ENCODE peak calls at places on chromosomes 3 and 15, in seven cellular contexts. Q is SK-N-MC, M is foreskin fibroblast, V is left ventricle myocardium inferior, H is dorsolateral prefrontal cortex, P is epithelial cell of proximal tubule, B is mucosa of descending colon. J is an unnamed sample.

GRCh38 chr3:25428950-25429349 is 887 bp downstream of the RARB start:
- DNase-seq in Q (no peak), M (no peak), V (no peak), H (no peak), P (no peak), B (no peak), J (no peak)

GRCh38 chr3:155308831-155309230 is 15.3 kb upstream of the STRIT1 start:
- DNase-seq in Q (no peak), M (peak; percentile 78), V (no peak), H (no peak), P (no peak), B (no peak), J (no peak)

GRCh38 chr3:57130426-57131209 is 34.5 kb downstream of the IL17RD start:
- DNase-seq in Q (no peak), M (peak; percentile 68), V (peak; percentile 32), H (no peak), P (no peak), B (no peak), J (no peak)

GRCh38 chr15:25844981-25845680 is 18.0 kb downstream of the ATP10A start:
- DNase-seq in Q (no peak), M (no peak), V (no peak), H (no peak), P (no peak), B (no peak), J (no peak)

GRCh38 chr3:81888822-81889557 is 127.5 kb upstream of the GBE1 start:
- DNase-seq in Q (no peak), M (peak; percentile 50), V (no peak), H (no peak), P (no peak), B (no peak), J (peak; percentile 37)

GRCh38 chr15:62672268-62672667 is 370.3 kb upstream of the TPM1 start:
- DNase-seq in Q (no peak), M (peak; percentile 86), V (no peak), H (no peak), P (no peak), B (no peak), J (peak; percentile 5)

GRCh38 chr3:151926956-151927355 is 53.5 kb downstream of the SUCNR1 start:
- DNase-seq in Q (no peak), M (peak; percentile 86), V (no peak), H (no peak), P (peak; percentile 44), B (no peak), J (peak; percentile 36)

GRCh38 chr15:43244092-43244491 is 22.6 kb downstream of the TGM5 start:
- DNase-seq in Q (no peak), M (no peak), V (no peak), H (no peak), P (no peak), B (no peak), J (no peak)

GRCh38 chr15:90296996-90297395 is 31.5 kb downstream of the NGRN start:
- DNase-seq in Q (no peak), M (no peak), V (no peak), H (no peak), P (no peak), B (no peak), J (no peak)

GRCh38 chr15:27514526-27514925 is 543.5 kb downstream of the GABRG3 start:
- DNase-seq in Q (no peak), M (peak; percentile 1), V (no peak), H (no peak), P (no peak), B (no peak), J (no peak)

GRCh38 chr3:39234705-39235104 is 42.3 kb upstream of the XIRP1 start:
- DNase-seq in Q (no peak), M (no peak), V (no peak), H (no peak), P (no peak), B (no peak), J (no peak)

GRCh38 chr3:151787626-151788025 is 26.3 kb upstream of the AADAC start:
- DNase-seq in Q (no peak), M (peak; percentile 61), V (no peak), H (no peak), P (no peak), B (no peak), J (no peak)

GRCh38 chr3:50264964-50265485 is 3.9 kb upstream of the SEMA3B start:
- DNase-seq in Q (no peak), M (no peak), V (no peak), H (no peak), P (no peak), B (no peak), J (no peak)

GRCh38 chr3:42581400-42581708 is 413 bp downstream of the SEC22C start:
- DNase-seq in Q (no peak), M (no peak), V (no peak), H (no peak), P (no peak), B (no peak), J (no peak)

GRCh38 chr3:184570501-184570900 is 8.9 kb downstream of the EPHB3 start:
- DNase-seq in Q (no peak), M (no peak), V (no peak), H (no peak), P (no peak), B (peak; percentile 28), J (no peak)

DNA sequence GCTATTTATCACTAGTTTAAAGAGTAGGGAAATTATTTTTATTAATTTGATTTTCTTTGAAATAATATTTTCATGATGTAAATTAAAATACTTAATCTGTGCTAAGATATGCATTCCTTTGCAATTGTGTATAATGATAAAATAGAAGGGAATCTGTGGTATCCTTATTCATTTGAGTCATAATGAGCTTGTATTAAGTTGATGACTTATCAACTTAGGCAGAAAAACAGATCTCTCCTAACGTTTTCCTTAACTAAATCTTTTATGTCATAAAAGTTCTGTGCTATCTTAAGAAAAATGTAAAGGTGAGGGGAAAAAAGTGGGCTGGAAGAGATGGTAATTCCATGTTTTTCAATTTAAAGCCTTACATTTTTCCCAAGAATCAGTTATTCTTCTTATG is 1.9 kb downstream of the FGF7 start:
- DNase-seq in Q (no peak), M (no peak), V (no peak), H (no peak), P (no peak), B (no peak), J (no peak)
- H3K4me3 ChIP-seq in Q (no peak overlapping the region), M (peak overlapping the region; percentile 46), V (peak overlapping the region; percentile 67), H (no peak overlapping the region), P (no peak overlapping the region), B (no peak overlapping the region), J (peak overlapping the region; percentile 43)

GRCh38 chr3:106029941-106030619 is 161.3 kb upstream of the CBLB start:
- DNase-seq in Q (no peak), M (no peak), V (no peak), H (no peak), P (no peak), B (no peak), J (no peak)
- H3K4me3 ChIP-seq in Q (no peak overlapping the region), M (no peak overlapping the region), V (no peak overlapping the region), H (no peak overlapping the region), P (no peak overlapping the region), B (no peak overlapping the region), J (no peak overlapping the region)

DNA sequence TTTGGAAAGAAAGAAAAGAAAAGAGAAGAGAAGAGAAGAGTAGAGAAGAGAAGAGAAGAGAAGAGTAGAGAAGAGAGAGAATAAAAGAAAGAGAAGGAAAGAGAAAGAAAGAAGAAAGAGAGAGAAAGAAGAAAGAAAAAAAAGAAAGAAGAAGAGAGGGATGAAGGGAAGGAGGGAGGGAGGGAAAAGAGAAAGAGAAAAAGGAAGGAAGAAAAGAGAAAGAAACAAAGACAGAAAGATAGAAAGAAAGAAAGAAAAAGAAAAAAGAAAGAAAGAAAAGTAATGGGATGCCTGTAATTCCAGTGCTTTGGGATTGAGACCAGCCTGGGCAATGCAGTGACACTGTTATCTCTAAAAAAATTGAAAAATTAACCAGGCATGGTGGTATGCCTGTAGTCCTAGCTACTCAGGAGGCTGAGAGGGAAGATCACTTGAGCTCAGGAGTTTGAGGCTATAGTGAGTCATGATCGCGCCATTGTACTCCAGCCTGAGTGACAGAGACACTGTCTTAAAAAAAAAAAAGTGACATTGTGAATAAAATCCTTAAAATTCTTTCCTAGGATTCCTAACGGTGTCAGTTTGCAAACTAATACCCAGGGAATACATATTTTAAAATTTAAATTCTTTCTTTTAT is 1.7 kb downstream of the RASL12 start:
- DNase-seq in Q (no peak), M (no peak), V (no peak), H (no peak), P (no peak), B (no peak), J (no peak)
- H3K4me3 ChIP-seq in Q (no peak overlapping the region), M (no peak overlapping the region), V (peak overlapping the region; percentile 72), H (peak overlapping the region; percentile 57), P (no peak overlapping the region), B (no peak overlapping the region), J (no peak overlapping the region)

GRCh38 chr3:172690936-172691335 is 19.9 kb downstream of the NCEH1 start:
- DNase-seq in Q (no peak), M (no peak), V (no peak), H (no peak), P (no peak), B (no peak), J (no peak)
- H3K4me3 ChIP-seq in Q (no peak overlapping the region), M (no peak overlapping the region), V (no peak overlapping the region), H (no peak overlapping the region), P (no peak overlapping the region), B (no peak overlapping the region), J (no peak overlapping the region)

DNA sequence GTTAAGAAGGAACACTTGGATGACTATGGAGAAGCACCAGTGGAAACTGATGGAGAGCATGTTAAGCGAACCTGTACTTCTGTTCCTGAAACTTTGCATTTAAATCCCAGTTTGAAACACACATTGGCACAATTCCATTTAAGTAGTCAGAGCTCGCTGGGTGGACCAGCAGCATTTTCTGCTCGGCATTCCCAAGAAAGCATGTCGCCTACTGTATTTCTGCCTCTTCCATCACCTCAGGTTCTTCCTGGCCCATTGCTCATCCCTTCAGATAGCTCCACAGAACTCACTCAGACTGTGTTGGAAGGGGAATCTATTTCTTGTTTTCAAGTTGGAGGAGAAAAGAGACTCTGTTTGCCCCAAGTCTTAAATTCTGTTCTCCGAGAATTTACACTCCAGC is 3.0 kb downstream of the SKIL start:
- DNase-seq in Q (no peak), M (peak; percentile 13), V (no peak), H (no peak), P (no peak), B (no peak), J (no peak)
- H3K4me3 ChIP-seq in Q (no peak overlapping the region), M (no peak overlapping the region), V (peak overlapping the region; percentile 91), H (peak overlapping the region; percentile 21), P (peak overlapping the region; percentile 27), B (no peak overlapping the region), J (no peak overlapping the region)

DNA sequence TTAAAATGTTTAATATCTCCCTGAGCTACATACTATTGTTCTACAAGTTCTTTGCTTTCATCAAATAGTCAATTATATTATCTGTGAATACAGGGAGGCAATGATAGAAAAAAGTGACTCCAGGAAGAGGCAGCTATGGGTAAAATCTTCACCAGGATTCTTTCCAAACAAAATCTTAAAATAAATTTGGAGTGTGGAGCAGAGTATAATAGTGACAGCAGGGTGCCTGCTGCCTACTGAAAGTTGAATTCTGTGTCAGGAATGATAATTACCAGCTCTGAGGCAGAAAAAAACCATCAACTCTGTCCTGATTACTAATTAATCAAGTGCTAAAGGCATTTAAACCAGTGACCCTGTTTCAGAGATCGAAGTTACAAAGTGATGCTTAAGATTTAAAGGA is 148.0 kb downstream of the DIPK2A start:
- DNase-seq in Q (no peak), M (no peak), V (no peak), H (no peak), P (no peak), B (no peak), J (no peak)
- H3K4me3 ChIP-seq in Q (peak overlapping the region; percentile 4), M (no peak overlapping the region), V (no peak overlapping the region), H (no peak overlapping the region), P (no peak overlapping the region), B (no peak overlapping the region), J (no peak overlapping the region)

GRCh38 chr15:24772256-24772655 is 96.7 kb downstream of the NPAP1 start:
- DNase-seq in Q (no peak), M (no peak), V (no peak), H (no peak), P (no peak), B (no peak), J (no peak)
- H3K4me3 ChIP-seq in Q (no peak overlapping the region), M (peak overlapping the region; percentile 47), V (peak overlapping the region; percentile 63), H (peak overlapping the region; percentile 60), P (peak overlapping the region; percentile 57), B (no peak overlapping the region), J (peak overlapping the region; percentile 50)

J was measured in skeletal muscle cell.